ENCODE peak calls at places on chromosomes 7 and 10, in ten cellular contexts. F is naive thymus-derived CD4-positive, alpha-beta T cell; S is K562; D is neuronal stem cell; T is CD8-positive, alpha-beta T cell; L is left ventricle myocardium inferior; G is mammary epithelial cell; W is Karpas-422; E is CD8-positive, alpha-beta memory T cell; K is mesendoderm. H is an unnamed sample.

GRCh38 chr7:128247640-128248194 is 6.6 kb downstream of the LEP start:
- DNase-seq in S (peak; percentile 44), D (no peak), E (no peak), G (peak; percentile 44), F (no peak), W (no peak), L (no peak), T (no peak), K (no peak), H (no peak)

GRCh38 chr7:19290936-19291335 is 145.7 kb upstream of the FERD3L start:
- DNase-seq in L (no peak), G (no peak), T (no peak), D (no peak), S (no peak), W (no peak), E (no peak), F (no peak), K (no peak), H (no peak)

GRCh38 chr10:52785418-52785817 is 12.8 kb upstream of the MBL2 start:
- DNase-seq in W (no peak), T (no peak), D (no peak), S (no peak), K (no peak), F (no peak), G (no peak), L (no peak), E (no peak), H (no peak)

GRCh38 chr10:786666-787512 is 97.4 kb upstream of the DIP2C start:
- DNase-seq in E (no peak), G (no peak), F (no peak), K (no peak), W (no peak), S (no peak), L (no peak), T (peak; percentile 36), D (no peak), H (no peak)

GRCh38 chr10:83685458-83685857 is 453.9 kb upstream of the GHITM start:
- DNase-seq in T (no peak), D (no peak), G (no peak), W (no peak), F (no peak), L (no peak), E (no peak), S (no peak), K (no peak), H (no peak)

GRCh38 chr10:124640538-124641231 is 103.5 kb downstream of the FAM53B start:
- DNase-seq in K (no peak), W (no peak), F (no peak), G (peak; percentile 49), D (peak; percentile 45), T (no peak), L (no peak), S (peak; percentile 57), E (no peak), H (no peak)

GRCh38 chr10:97685395-97685958 is 1.6 kb downstream of the AVPI1 start:
- DNase-seq in D (no peak), K (peak; percentile 88), W (no peak), G (peak; percentile 58), S (peak; percentile 38), L (no peak), T (no peak), E (no peak), F (no peak), H (peak; percentile 46)

GRCh38 chr10:119826777-119827176 is 45.9 kb downstream of the MCMBP start:
- DNase-seq in L (no peak), E (no peak), G (peak; percentile 14), K (no peak), T (no peak), F (no peak), S (no peak), D (no peak), W (no peak), H (no peak)

GRCh38 chr10:23439920-23440875 is 1.3 kb downstream of the OTUD1 start:
- DNase-seq in G (peak; percentile 53), E (peak; percentile 10), W (no peak), L (peak; percentile 29), K (peak; percentile 53), S (no peak), F (peak; percentile 40), T (peak; percentile 63), D (peak; percentile 18), H (peak; percentile 30)

GRCh38 chr7:107390921-107391320 is 78.9 kb upstream of the GPR22 start:
- DNase-seq in F (no peak), L (no peak), E (no peak), D (no peak), T (no peak), K (peak; percentile 23), W (no peak), G (no peak), S (no peak), H (no peak)

GRCh38 chr7:107387573-107388219 is 82.2 kb upstream of the GPR22 start:
- DNase-seq in S (no peak), F (no peak), D (no peak), K (peak; percentile 27), E (no peak), W (no peak), L (no peak), G (no peak), T (no peak), H (no peak)

GRCh38 chr7:107387077-107387476 is 82.8 kb upstream of the GPR22 start:
- DNase-seq in D (no peak), F (no peak), S (peak; percentile 41), E (no peak), G (no peak), K (peak; percentile 81), L (peak; percentile 61), T (no peak), W (no peak), H (no peak)

GRCh38 chr7:107386543-107386900 is 83.3 kb upstream of the GPR22 start:
- DNase-seq in G (no peak), T (no peak), E (no peak), F (no peak), W (no peak), D (no peak), L (no peak), K (no peak), S (no peak), H (no peak)

GRCh38 chr7:107388604-107389003 is 81.3 kb upstream of the GPR22 start:
- DNase-seq in F (no peak), L (no peak), E (no peak), W (no peak), D (no peak), K (no peak), T (no peak), S (no peak), G (no peak), H (no peak)
- H3K4me1 ChIP-seq in F (no peaks in the 10 kb centered on the region), L (peaks cover 19% of the 10 kb centered on the region), E (no peaks in the 10 kb centered on the region), W (no peaks in the 10 kb centered on the region), D (no peaks in the 10 kb centered on the region), K (peaks cover 8% of the 10 kb centered on the region), T (no peaks in the 10 kb centered on the region), S (peaks cover 17% of the 10 kb centered on the region), G (no peaks in the 10 kb centered on the region), H (no peaks in the 10 kb centered on the region)

DNA sequence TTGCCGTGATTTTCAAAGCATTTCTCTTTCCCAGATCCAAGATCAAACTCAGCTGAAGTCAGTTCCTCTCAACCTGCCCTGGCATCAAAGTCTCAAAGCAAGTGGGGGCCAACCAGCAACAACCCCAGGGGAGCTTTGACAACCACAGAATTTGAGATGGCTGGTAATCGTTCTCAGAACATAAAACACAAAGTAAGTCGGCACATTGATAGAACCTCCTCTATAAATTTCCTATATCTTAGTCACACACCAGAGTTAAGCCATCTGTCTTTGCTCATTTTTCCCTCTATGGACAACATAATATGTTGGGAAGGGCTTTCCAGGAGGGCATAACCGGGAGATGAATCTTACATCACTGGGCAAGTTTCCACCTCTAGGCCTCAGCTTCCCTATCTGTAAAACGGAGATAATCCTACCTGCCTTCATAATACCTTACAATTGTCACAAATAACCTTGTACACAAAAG is 1.2 kb upstream of the DNAJC9 start:
- DNase-seq in D (no peak), T (no peak), L (no peak), E (no peak), G (no peak), S (peak; percentile 18), F (no peak), K (no peak), W (peak; percentile 70), H (no peak)
- H3K27ac ChIP-seq in D (no peak overlapping the region), T (no peak overlapping the region), L (peak overlapping the region; percentile 81), E (peak overlapping the region; percentile 15), G (no peak overlapping the region), S (peak overlapping the region; percentile 95), F (peak overlapping the region; percentile 86), K (no peak overlapping the region), W (peak overlapping the region; percentile 83), H (peak overlapping the region; percentile 27)

GRCh38 chr7:122752583-122752982 is 49.9 kb upstream of the RNF148 start:
- DNase-seq in W (no peak), L (no peak), G (no peak), D (no peak), S (no peak), K (no peak), T (no peak), F (no peak), E (no peak), H (no peak)

GRCh38 chr7:122748195-122748594 is 45.5 kb upstream of the RNF148 start:
- DNase-seq in W (no peak), T (no peak), E (no peak), G (no peak), L (no peak), S (no peak), D (no peak), F (no peak), K (no peak), H (no peak)

GRCh38 chr7:122746948-122747347 is 44.2 kb upstream of the RNF148 start:
- DNase-seq in K (no peak), W (no peak), L (no peak), T (no peak), F (no peak), E (no peak), S (no peak), D (no peak), G (no peak), H (no peak)

DNA sequence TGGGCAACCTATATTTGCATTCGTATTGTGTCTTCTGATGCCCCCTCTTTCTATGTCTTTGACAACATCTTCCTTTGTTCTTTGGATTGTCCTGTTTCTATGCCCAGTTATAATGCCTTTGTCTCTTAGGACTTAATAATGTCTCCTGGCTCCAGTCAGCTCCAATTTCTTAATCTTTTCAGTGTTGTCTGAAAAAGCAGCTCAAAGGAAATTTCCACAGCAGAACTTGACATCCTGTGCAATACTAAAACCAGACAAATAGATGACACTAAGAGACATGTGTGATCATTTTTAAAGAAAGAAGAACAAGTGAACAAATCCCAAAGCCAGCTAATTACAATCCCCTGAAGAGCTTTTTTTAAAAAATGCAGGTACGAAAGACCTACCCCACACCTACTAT is 47.7 kb upstream of the RNF148 start:
- DNase-seq in L (no peak), D (peak; percentile 8), T (no peak), E (no peak), F (no peak), S (no peak), K (no peak), W (no peak), G (no peak), H (no peak)
- H3K4me1 ChIP-seq in L (peaks cover 6% of the 10 kb centered on the region), D (peaks cover 2% of the 10 kb centered on the region), T (no peaks in the 10 kb centered on the region), E (no peaks in the 10 kb centered on the region), F (no peaks in the 10 kb centered on the region), S (no peaks in the 10 kb centered on the region), K (peaks cover 1% of the 10 kb centered on the region), W (no peaks in the 10 kb centered on the region), G (no peaks in the 10 kb centered on the region), H (no peaks in the 10 kb centered on the region)

DNA sequence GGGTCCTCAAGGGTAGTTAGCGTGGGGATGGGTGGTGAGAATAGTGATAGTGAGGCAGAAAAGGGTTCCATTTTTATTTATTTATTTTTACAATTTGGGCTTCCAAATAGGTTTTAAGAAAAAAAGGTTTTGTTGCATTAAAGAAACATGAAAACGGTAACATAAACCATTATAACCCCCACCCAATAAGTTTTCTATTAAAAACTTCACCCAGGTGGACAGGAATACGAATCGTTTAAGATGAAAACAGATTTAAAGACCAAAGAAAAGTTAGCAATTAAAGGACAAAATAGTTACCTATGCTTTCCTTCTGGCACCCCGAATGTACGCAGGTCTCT is 78.7 kb downstream of the ZFAND4 start:
- DNase-seq in W (no peak), D (no peak), S (no peak), F (no peak), E (no peak), L (no peak), T (no peak), G (no peak), K (no peak), H (no peak)
- H3K27ac ChIP-seq in W (peak overlapping the region; percentile 8), D (no peak overlapping the region), S (peak overlapping the region; percentile 70), F (peak overlapping the region; percentile 79), E (peak overlapping the region; percentile 69), L (peak overlapping the region; percentile 73), T (peak overlapping the region; percentile 62), G (peak overlapping the region; percentile 56), K (no peak overlapping the region), H (peak overlapping the region; percentile 83)